ENCODE peak calls at places on chromosomes 12 and 14, in four cellular contexts. F, E, W and B are unnamed samples.

GRCh38 chr12:10364839-10365681 is 24.8 kb downstream of the KLRK1 start:
- DNase-seq in F (peak; percentile 66), E (peak; percentile 22), W (peak; percentile 45), B (peak; percentile 56)

GRCh38 chr12:100248886-100249285 is 18.0 kb downstream of the DEPDC4 start:
- DNase-seq in F (no peak), E (no peak), W (no peak), B (no peak)

GRCh38 chr12:58757422-58757821 is 162.9 kb downstream of the LRIG3 start:
- DNase-seq in F (no peak), E (no peak), W (no peak), B (no peak)

GRCh38 chr14:95498622-95499353 is 17.7 kb downstream of the SYNE3 start:
- DNase-seq in F (no peak), E (no peak), W (no peak), B (peak; percentile 72)

GRCh38 chr12:96235497-96235826 is 41.3 kb downstream of the ELK3 start:
- DNase-seq in F (no peak), E (no peak), W (no peak), B (no peak)

GRCh38 chr12:3530548-3530947 is 39.5 kb downstream of the PRMT8 start:
- DNase-seq in F (no peak), E (peak; percentile 55), W (no peak), B (no peak)

GRCh38 chr14:92726135-92726932 is 22.1 kb downstream of the LGMN start:
- DNase-seq in F (peak; percentile 45), E (peak; percentile 62), W (no peak), B (no peak)

GRCh38 chr12:122643207-122643805 is 59.9 kb downstream of the HCAR2 start:
- DNase-seq in F (no peak), E (no peak), W (peak; percentile 52), B (no peak)

GRCh38 chr12:106584104-106585064 is 1.6 kb downstream of the RFX4 start:
- DNase-seq in F (no peak), E (no peak), W (peak; percentile 73), B (peak; percentile 11)

GRCh38 chr12:108055135-108055534 is 74.0 kb upstream of the WSCD2 start:
- DNase-seq in F (no peak), E (no peak), W (peak; percentile 58), B (no peak)

GRCh38 chr14:65750906-65751305 is 338.4 kb downstream of the FUT8 start:
- DNase-seq in F (no peak), E (no peak), W (no peak), B (no peak)

GRCh38 chr14:94322648-94323570 is at the start of gene SERPINA6:
- DNase-seq in F (peak; percentile 19), E (no peak), W (no peak), B (no peak)

GRCh38 chr14:61280092-61280525 is 1.0 kb downstream of the TMEM30B start:
- DNase-seq in F (no peak), E (no peak), W (no peak), B (no peak)

GRCh38 chr14:54348001-54348611 is 48.7 kb upstream of the CDKN3 start:
- DNase-seq in F (no peak), E (no peak), W (peak; percentile 86), B (no peak)

GRCh38 chr12:122836027-122836921 is 1.0 kb downstream of the HIP1R start:
- DNase-seq in F (peak; percentile 54), E (peak; percentile 23), W (peak; percentile 48), B (no peak)

GRCh38 chr12:14567311-14568195 is at the start of gene PLBD1:
- DNase-seq in F (peak; percentile 82), E (peak; percentile 81), W (peak; percentile 73), B (peak; percentile 32)

GRCh38 chr12:87171356-87171755 is 857.8 kb downstream of the C12orf50 start:
- DNase-seq in F (no peak), E (no peak), W (no peak), B (no peak)

GRCh38 chr12:131938082-131938481 is 9.0 kb downstream of the PUS1 start:
- DNase-seq in F (no peak), E (no peak), W (no peak), B (no peak)

GRCh38 chr14:106442857-106443256 is 916.5 kb downstream of the TMEM121 start:
- DNase-seq in F (no peak), E (no peak), W (no peak), B (no peak)

GRCh38 chr12:120851444-120851843 is 52.7 kb downstream of the SPPL3 start:
- DNase-seq in F (no peak), E (no peak), W (no peak), B (no peak)

GRCh38 chr14:77565289-77566081 is 51.0 kb downstream of the SPTLC2 start:
- DNase-seq in F (no peak), E (no peak), W (no peak), B (no peak)

GRCh38 chr14:99884834-99885648 is 91.8 kb downstream of the EML1 start:
- DNase-seq in F (no peak), E (no peak), W (peak; percentile 76), B (no peak)

GRCh38 chr14:25121342-25122129 is 71.6 kb upstream of the STXBP6 start:
- DNase-seq in F (no peak), E (no peak), W (no peak), B (no peak)

GRCh38 chr14:89915114-89915878 is 39.2 kb downstream of the EFCAB11 start:
- DNase-seq in F (peak; percentile 24), E (no peak), W (peak; percentile 62), B (peak; percentile 55)

GRCh38 chr12:6279256-6279628 is 31.2 kb upstream of the PLEKHG6 start:
- DNase-seq in F (no peak), E (no peak), W (no peak), B (no peak)

GRCh38 chr12:100267603-100268281 is 765 bp downstream of the SCYL2 start:
- DNase-seq in F (no peak), E (no peak), W (peak; percentile 68), B (no peak)

GRCh38 chr12:84689638-84690037 is 223.0 kb downstream of the SLC6A15 start:
- DNase-seq in F (no peak), E (no peak), W (no peak), B (no peak)

DNA sequence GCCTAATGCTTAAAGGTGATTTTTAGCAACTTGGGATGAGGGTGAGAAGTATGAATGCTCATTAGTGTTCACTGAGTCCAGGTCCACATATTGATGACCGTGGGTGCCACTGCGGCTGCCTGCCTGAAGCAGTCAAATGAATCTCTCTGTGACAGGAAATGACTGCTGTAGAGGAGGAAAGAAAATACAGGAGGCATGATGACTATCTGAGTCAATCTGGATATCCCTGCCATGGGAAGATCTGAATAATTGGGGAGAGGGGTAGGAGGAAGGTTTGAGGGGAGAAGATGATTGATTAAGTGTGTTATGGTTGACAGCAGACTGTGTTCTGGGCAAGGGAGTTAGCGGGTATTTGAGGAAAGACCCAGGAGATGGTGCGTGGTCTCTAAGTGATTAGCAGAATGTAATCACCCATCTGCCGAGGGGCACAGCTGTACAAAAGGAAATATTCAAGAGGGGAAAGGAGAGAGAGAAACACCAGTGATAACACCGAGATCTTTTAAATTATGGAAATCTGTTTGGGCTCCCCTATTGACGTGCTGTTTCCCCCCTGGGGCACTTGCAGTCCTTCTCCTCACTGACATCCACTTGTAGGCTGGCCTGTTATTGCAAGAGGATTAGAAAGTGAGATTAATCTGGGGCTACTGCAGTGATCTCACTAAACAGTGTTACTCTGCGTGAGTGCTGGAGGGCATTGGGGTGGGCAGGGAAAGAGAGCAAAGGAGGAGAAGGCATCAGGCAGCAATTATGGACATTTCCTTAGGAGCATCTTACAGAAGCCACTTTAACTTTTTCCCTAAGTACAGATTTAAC is 97.7 kb downstream of the AKAP6 start:
- DNase-seq in F (no peak), E (no peak), W (peak; percentile 68), B (no peak)
- H3K27ac ChIP-seq in F (no peak overlapping the region), E (no peak overlapping the region), W (no peak overlapping the region), B (peak overlapping the region; percentile 67)

GRCh38 chr12:76942276-76942675 is 63.5 kb upstream of the CSRP2 start:
- DNase-seq in F (no peak), E (no peak), W (no peak), B (no peak)
- H3K27ac ChIP-seq in F (no peak overlapping the region), E (no peak overlapping the region), W (no peak overlapping the region), B (no peak overlapping the region)

GRCh38 chr12:130524759-130525158 is 187.1 kb downstream of the PIWIL1 start:
- DNase-seq in F (no peak), E (no peak), W (no peak), B (no peak)
- H3K27ac ChIP-seq in F (no peak overlapping the region), E (no peak overlapping the region), W (no peak overlapping the region), B (no peak overlapping the region)

DNA sequence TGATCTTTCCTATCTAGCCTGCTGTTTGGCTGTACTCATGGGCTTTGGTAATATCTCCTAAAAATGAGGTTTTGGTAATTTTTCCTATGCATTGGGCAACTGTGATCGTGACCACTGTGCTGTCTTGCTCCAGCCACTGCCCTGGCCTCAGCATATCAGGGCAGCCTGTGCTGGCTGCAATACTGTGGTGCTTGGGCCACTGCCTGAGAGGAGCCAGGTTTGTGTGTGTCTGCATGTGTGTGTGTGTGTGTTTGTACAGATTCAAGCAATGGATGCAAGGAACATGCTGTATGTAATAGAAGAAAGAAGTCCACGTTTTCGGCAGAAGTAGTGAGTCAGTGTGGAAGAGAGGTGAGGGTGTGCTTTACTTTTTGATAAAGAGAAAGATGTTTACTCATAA is 13.0 kb downstream of the ERG28 start:
- DNase-seq in F (no peak), E (no peak), W (no peak), B (no peak)
- H3K27ac ChIP-seq in F (no peak overlapping the region), E (peak overlapping the region; percentile 71), W (no peak overlapping the region), B (no peak overlapping the region)

DNA sequence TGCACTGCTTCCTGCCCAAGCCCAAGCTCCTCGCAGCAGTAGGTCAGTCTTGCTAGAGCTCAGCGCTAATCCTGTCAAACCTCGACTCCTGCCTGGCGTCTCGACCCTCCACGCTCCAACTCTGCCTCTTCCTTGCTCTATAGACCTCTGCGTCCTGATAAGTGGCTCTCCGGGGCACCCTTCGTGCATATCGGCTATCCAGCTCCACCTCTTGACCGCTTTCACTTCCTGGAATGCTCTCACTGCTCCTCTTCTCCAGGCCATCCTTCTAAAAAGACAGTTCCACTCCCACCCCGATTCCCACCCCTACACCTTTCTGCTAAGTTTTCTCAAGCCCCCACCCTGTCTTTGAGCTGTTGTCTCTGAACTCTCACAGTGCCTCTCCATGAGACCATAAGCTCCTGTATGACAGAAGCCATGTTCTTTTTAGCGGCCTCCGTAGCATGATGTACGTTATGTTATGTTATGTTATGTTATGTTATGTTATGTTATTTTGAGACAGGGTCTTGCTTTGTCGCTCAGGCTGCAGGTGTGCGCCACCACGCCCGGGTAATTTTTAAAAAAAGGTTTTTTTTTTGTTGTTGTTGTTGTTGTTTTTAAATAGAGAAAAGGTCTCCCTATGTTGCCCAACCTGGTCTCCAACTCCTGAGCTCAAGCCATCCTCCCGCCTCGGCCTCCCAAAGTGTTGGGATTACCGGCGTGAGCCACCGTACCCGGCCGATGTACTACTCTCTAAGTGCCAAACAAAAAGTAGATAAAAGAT is 601 bp downstream of the COX14 start:
- DNase-seq in F (no peak), E (no peak), W (peak; percentile 86), B (no peak)
- H3K27ac ChIP-seq in F (peak overlapping the region; percentile 78), E (peak overlapping the region; percentile 83), W (peak overlapping the region; percentile 85), B (peak overlapping the region; percentile 91)

GRCh38 chr12:30874455-30875313 is 51.9 kb upstream of the TSPAN11 start:
- DNase-seq in F (no peak), E (peak; percentile 15), W (peak; percentile 17), B (no peak)
- H3K27ac ChIP-seq in F (no peak overlapping the region), E (no peak overlapping the region), W (no peak overlapping the region), B (no peak overlapping the region)